ENCODE peak calls at places on chromosomes 16 and 17, in four cellular contexts. Q is prostate gland, F is astrocyte of the cerebellum, M is foreskin fibroblast. C is an unnamed sample.

GRCh38 chr16:58363746-58364393 is 28.4 kb upstream of the GINS3 start:
- DNase-seq in Q (no peak), F (no peak), M (no peak), C (no peak)

GRCh38 chr17:46035112-46035818 is 36.2 kb downstream of the STH start:
- DNase-seq in Q (no peak), F (no peak), M (no peak), C (no peak)

GRCh38 chr16:3606441-3606840 is 5.0 kb downstream of the SLX4 start:
- DNase-seq in Q (no peak), F (no peak), M (no peak), C (no peak)

GRCh38 chr16:84514874-84515835 is 10.7 kb upstream of the MEAK7 start:
- DNase-seq in Q (no peak), F (no peak), M (no peak), C (no peak)

GRCh38 chr17:37824534-37825485 is 80.0 kb upstream of the HNF1B start:
- DNase-seq in Q (no peak), F (peak), M (peak), C (peak)

GRCh38 chr16:1862394-1862793 is 9.6 kb downstream of the MEIOB start:
- DNase-seq in Q (no peak), F (no peak), M (no peak), C (no peak)

GRCh38 chr17:46977348-46977747 is 1.7 kb downstream of the RPRML start:
- DNase-seq in Q (no peak), F (no peak), M (peak), C (peak)

GRCh38 chr16:50154369-50154947 is 1.4 kb downstream of the TENT4B start:
- DNase-seq in Q (no peak), F (no peak), M (peak), C (no peak)

GRCh38 chr17:45101883-45102811 is 30.2 kb downstream of the PLCD3 start:
- DNase-seq in Q (no peak), F (no peak), M (no peak), C (no peak)

GRCh38 chr17:33955461-33955860 is 299.6 kb upstream of the CCL2 start:
- DNase-seq in Q (no peak), F (no peak), M (no peak), C (no peak)

GRCh38 chr16:23608194-23608593 is 12.1 kb upstream of the NDUFAB1 start:
- DNase-seq in Q (no peak), F (peak), M (peak), C (peak)

GRCh38 chr17:75557075-75557851 is 30.3 kb upstream of the MYO15B start:
- DNase-seq in Q (peak), F (no peak), M (peak), C (no peak)

GRCh38 chr16:88009566-88010342 is 58.5 kb downstream of the BANP start:
- DNase-seq in Q (no peak), F (no peak), M (peak), C (no peak)

GRCh38 chr16:12449795-12450194 is 353.9 kb downstream of the CPPED1 start:
- DNase-seq in Q (no peak), F (no peak), M (peak), C (no peak)

GRCh38 chr17:49993423-49994037 is 1.5 kb downstream of the DLX3 start:
- DNase-seq in Q (peak), F (no peak), M (peak), C (no peak)

GRCh38 chr17:64648234-64648633 is 13.9 kb downstream of the SMURF2 start:
- DNase-seq in Q (no peak), F (no peak), M (peak), C (no peak)

GRCh38 chr17:8189041-8189710 is 804 bp downstream of the BORCS6 start:
- DNase-seq in Q (peak), F (no peak), M (peak), C (no peak)

GRCh38 chr17:61289408-61290385 is 109.9 kb upstream of the TBX2 start:
- DNase-seq in Q (no peak), F (no peak), M (no peak), C (no peak)

GRCh38 chr17:6843241-6843890 is 11.8 kb upstream of the TEKT1 start:
- DNase-seq in Q (no peak), F (peak), M (peak), C (peak)
- H3K4me3 ChIP-seq in Q (no peak), F (no peak), M (no peak), C (no peak)

GRCh38 chr17:77897741-77898301 is 60.7 kb upstream of the TNRC6C start:
- DNase-seq in Q (no peak), F (no peak), M (no peak), C (no peak)

GRCh38 chr17:77898521-77899434 is 59.7 kb upstream of the TNRC6C start:
- DNase-seq in Q (no peak), F (no peak), M (no peak), C (no peak)

GRCh38 chr17:77899494-77899893 is 59.0 kb upstream of the TNRC6C start:
- DNase-seq in Q (no peak), F (no peak), M (no peak), C (no peak)

GRCh38 chr17:77905266-77905665 is 53.2 kb upstream of the TNRC6C start:
- DNase-seq in Q (no peak), F (no peak), M (no peak), C (no peak)

GRCh38 chr17:77901476-77901875 is 57.0 kb upstream of the TNRC6C start:
- DNase-seq in Q (no peak), F (no peak), M (no peak), C (no peak)
- TF ChIP-seq CTCF in Q (no peak), F (no peak), M (no peak), C (no peak)

GRCh38 chr17:35789044-35789443 is 6.4 kb downstream of the MMP28 start:
- DNase-seq in Q (no peak), F (no peak), M (no peak), C (no peak)
- H3K4me3 ChIP-seq in Q (no peak), F (no peak), M (no peak), C (no peak)

DNA sequence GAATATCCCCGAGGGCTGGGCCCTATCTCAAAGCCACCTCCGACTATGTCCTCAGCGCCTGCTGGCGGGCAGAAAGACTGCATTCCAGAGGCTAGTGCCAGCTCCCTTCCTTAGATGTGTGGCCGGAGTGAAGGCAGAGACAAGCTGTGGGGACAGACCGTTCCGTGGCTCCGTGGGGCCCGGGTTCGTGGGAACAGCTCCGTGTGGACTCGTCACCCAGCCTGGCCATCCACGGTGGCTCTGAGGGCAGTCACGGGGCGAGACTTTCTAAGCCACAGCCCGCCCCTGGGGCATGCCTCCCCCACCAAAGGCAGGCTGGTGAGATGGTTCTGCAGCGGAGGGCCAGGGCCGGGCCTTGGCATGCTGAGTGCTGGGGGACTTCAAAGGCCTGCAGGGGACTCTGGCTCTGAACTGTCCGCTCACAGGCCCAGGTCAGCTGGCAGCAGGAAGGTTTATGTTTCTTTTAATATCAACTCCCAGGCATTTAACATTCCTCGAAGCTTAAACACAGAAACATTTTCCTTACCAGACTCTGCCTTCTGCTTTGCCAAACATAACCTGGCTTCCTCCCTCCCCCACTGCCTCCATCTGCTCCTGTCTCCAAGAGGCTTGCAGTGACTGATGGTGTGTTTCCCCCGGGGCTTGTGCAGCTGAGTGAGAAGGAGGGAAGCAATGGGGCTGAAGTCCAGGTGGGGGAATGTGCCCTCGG is 50.4 kb downstream of the TIMM22 start:
- DNase-seq in Q (no peak), F (peak), M (peak), C (no peak)
- TF ChIP-seq CTCF in Q (no peak), F (no peak), M (no peak), C (no peak)

C was measured in HFF-Myc.